ENCODE peak calls at places on chromosome 11, in eight cellular contexts. W is MM.1S, L is transverse colon, U is heart left ventricle, E is psoas muscle, G is IMR-90, F is PC-3, Q is endodermal cell. A is an unnamed sample.

GRCh38 chr11:33476945-33477584 is 219.9 kb downstream of the HIPK3 start:
- DNase-seq in W (no peak), L (no peak), U (no peak), E (no peak), G (peak; percentile 50), F (peak; percentile 37), Q (no peak), A (no peak)

GRCh38 chr11:62572431-62572830 is 1.3 kb downstream of the EEF1G start:
- DNase-seq in W (no peak), L (no peak), U (no peak), E (peak; percentile 32), G (no peak), F (no peak), Q (no peak), A (no peak)

GRCh38 chr11:72141066-72141465 is 5.5 kb downstream of the FOLR3 start:
- DNase-seq in W (no peak), L (no peak), U (no peak), E (no peak), G (peak; percentile 90), F (peak; percentile 78), Q (no peak), A (no peak)

GRCh38 chr11:119878990-119879389 is 150.0 kb upstream of the NECTIN1 start:
- DNase-seq in W (no peak), L (no peak), U (no peak), E (no peak), G (no peak), F (no peak), Q (no peak), A (no peak)

GRCh38 chr11:44208976-44209603 is 100.8 kb downstream of the ALX4 start:
- DNase-seq in W (no peak), L (no peak), U (no peak), E (no peak), G (peak; percentile 43), F (no peak), Q (no peak), A (no peak)

GRCh38 chr11:45722144-45722543 is 56.7 kb upstream of the CHST1 start:
- DNase-seq in W (no peak), L (no peak), U (no peak), E (no peak), G (no peak), F (no peak), Q (peak; percentile 86), A (no peak)

GRCh38 chr11:61871158-61871597 is 20.2 kb downstream of the FADS3 start:
- DNase-seq in W (peak; percentile 45), L (peak; percentile 65), U (peak; percentile 91), E (peak; percentile 89), G (peak; percentile 67), F (peak; percentile 87), Q (peak; percentile 97), A (peak; percentile 83)

GRCh38 chr11:6251120-6251733 is 8.4 kb upstream of the CCKBR start:
- DNase-seq in W (peak; percentile 29), L (peak; percentile 82), U (peak; percentile 70), E (peak; percentile 82), G (peak; percentile 75), F (peak; percentile 78), Q (peak; percentile 97), A (peak; percentile 67)

GRCh38 chr11:65432133-65432650 is 9.6 kb downstream of the NEAT1 start:
- DNase-seq in W (no peak), L (no peak), U (no peak), E (no peak), G (peak; percentile 34), F (no peak), Q (no peak), A (no peak)

GRCh38 chr11:65506770-65507485 is 8.1 kb downstream of the MALAT1 start:
- DNase-seq in W (peak; percentile 78), L (peak; percentile 74), U (no peak), E (peak; percentile 74), G (peak; percentile 95), F (peak; percentile 56), Q (peak; percentile 84), A (peak; percentile 81)

DNA sequence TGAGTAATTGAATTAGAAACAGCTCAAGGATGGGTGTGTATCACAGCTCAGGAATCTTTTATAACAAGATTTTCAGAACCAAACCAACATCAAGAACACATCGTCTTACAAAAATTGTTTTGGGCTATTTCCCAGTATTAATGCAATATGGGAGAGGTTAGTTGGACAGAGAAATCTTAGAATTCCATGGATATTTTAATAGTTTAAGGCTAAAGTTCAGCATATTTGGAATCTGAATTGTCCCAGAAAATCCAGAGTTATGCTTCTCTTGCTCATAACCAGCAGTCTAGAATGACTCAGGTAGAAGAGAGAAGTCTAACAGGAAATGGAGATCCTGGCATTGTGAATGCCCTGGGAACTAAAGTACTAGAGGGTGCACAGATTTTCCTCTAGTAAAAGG is 74.6 kb downstream of the ADM start:
- DNase-seq in W (no peak), L (no peak), U (no peak), E (no peak), G (peak; percentile 81), F (peak; percentile 57), Q (no peak), A (no peak)
- H3K27ac ChIP-seq in W (no peak overlapping the region), L (no peak overlapping the region), U (no peak overlapping the region), E (no peak overlapping the region), G (peak overlapping the region; percentile 94), F (peak overlapping the region; percentile 62), Q (no peak overlapping the region), A (no peak overlapping the region)

DNA sequence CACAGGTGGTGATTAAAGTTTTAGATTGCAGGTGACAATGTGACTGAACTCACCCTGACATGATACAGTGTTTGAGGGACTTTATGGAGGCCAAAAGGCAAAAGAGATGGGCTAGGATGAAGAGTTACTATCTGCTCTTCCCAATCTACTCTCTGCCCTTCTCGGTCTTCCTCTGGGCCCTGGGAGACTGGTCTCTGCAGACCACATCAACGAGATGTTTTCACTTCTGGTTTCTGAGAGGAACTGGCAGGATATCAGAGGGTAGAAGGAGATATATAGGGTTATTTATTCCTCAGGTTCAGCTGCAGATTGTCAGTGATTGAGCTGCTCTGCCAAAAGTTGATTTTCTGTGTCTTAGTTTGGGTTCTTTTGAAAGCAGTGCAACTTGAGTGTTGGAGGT is 32.4 kb upstream of the CD44 start:
- DNase-seq in W (peak; percentile 75), L (no peak), U (no peak), E (no peak), G (no peak), F (no peak), Q (no peak), A (no peak)
- H3K4me3 ChIP-seq in W (peak overlapping the region; percentile 6), L (no peak overlapping the region), U (no peak overlapping the region), E (no peak overlapping the region), G (no peak overlapping the region), F (no peak overlapping the region), Q (no peak overlapping the region), A (no peak overlapping the region)

GRCh38 chr11:63682045-63682915 is 980 bp downstream of the RTN3 start:
- DNase-seq in W (no peak), L (peak; percentile 48), U (peak; percentile 52), E (no peak), G (no peak), F (peak; percentile 44), Q (peak; percentile 71), A (no peak)

GRCh38 chr11:63681208-63682044 is at the start of gene RTN3:
- DNase-seq in W (peak; percentile 99), L (peak; percentile 99), U (peak; percentile 98), E (peak; percentile 98), G (peak; percentile 98), F (peak; percentile 100), Q (peak; percentile 99), A (peak; percentile 97)

GRCh38 chr11:63680842-63681207 is 475 bp upstream of the RTN3 start:
- DNase-seq in W (no peak), L (no peak), U (no peak), E (no peak), G (no peak), F (no peak), Q (no peak), A (peak; percentile 57)

GRCh38 chr11:63686912-63687311 is 5.6 kb downstream of the RTN3 start:
- DNase-seq in W (no peak), L (no peak), U (no peak), E (no peak), G (no peak), F (no peak), Q (no peak), A (no peak)

GRCh38 chr11:63683133-63683991 is 2.1 kb downstream of the RTN3 start:
- DNase-seq in W (no peak), L (no peak), U (no peak), E (no peak), G (peak; percentile 53), F (peak; percentile 56), Q (no peak), A (no peak)
- H3K27ac ChIP-seq in W (no peak overlapping the region), L (peak overlapping the region; percentile 98), U (peak overlapping the region; percentile 95), E (peak overlapping the region; percentile 47), G (no peak overlapping the region), F (peak overlapping the region; percentile 1), Q (no peak overlapping the region), A (peak overlapping the region; percentile 96)

DNA sequence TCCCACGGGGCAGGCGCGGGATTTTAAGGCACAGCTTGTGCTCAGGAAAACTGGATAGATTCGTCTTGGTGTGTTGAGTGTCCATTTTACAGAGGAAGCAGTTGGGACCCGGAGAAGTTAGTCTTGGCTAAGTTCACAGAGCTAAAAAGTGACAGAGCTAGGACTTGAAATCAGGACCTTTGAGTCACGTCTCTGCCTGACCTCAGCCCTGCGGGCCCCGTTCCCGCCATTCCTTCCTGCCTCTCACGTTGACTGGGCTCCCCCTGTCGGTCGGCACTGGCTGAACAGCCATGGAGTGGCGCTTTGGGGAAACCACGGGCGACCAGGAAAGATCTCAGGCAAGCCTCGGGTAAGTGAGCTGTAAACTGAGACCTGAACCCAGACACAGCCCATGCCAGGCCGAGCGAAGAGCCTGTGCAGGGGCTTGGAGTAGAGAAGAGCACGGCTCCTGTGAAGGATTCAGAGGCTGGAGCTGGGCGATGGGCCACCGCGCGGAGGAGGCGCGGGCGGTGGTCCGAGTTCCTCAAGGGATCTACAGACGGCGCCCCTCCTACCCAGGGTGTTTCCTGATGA is 54.1 kb downstream of the WNT11 start:
- DNase-seq in W (peak; percentile 84), L (peak; percentile 89), U (peak; percentile 93), E (peak; percentile 95), G (peak; percentile 65), F (peak; percentile 94), Q (peak; percentile 97), A (peak; percentile 96)
- H3K4me3 ChIP-seq in W (peak overlapping the region; percentile 55), L (no peak overlapping the region), U (peak overlapping the region; percentile 51), E (peak overlapping the region; percentile 63), G (no peak overlapping the region), F (no peak overlapping the region), Q (peak overlapping the region; percentile 46), A (peak overlapping the region; percentile 44)

DNA sequence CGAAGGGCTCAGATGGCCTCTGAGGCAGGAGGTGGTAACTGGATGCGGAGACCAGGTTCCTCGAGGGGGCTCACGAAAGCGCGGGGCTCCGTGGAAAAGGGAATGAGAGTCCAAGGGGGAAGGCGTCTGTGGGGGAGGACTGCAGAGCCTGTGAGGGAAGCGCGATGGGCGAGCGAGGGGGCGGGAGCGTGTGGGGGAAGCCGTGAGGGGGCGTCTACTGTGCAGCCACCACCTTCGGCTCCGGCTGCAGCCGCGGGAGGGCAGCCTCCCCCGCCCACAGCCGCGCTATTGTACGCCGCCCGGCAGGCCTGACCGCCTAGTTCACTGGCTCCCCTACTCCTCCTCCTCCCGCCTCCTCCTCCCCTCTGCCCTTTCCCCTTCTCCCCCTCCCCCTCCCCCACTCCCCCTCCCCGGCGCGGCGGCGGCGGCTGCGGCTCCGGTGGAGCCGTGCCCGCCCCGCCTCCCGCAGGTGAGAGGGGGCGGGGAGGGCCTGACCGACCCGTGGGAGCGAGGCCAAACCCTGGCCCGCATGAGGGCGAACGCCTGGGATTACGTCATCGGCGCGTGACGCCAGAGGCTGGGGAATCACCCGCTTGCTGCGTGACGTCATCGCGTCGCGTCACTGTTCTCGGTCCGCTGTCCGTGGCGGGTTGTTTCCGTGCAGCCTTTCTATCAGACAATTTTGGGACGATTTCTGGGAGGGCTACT is at the start of gene PAK1:
- DNase-seq in W (peak; percentile 90), L (peak; percentile 96), U (peak; percentile 86), E (peak; percentile 93), G (peak; percentile 86), F (peak; percentile 69), Q (peak; percentile 95), A (peak; percentile 83)
- H3K27ac ChIP-seq in W (peak within 1 kb of the TSS; percentile 33), L (peak within 1 kb of the TSS; percentile 94), U (peak within 1 kb of the TSS; percentile 33), E (peak within 1 kb of the TSS; percentile 65), G (no peak within 1 kb of the TSS), F (no peak within 1 kb of the TSS), Q (peak within 1 kb of the TSS; percentile 71), A (peak within 1 kb of the TSS; percentile 48)